ENCODE peak calls at places on chromosomes 6 and 20, in five cellular contexts. One of them, this sample, is unnamed.

GRCh38 chr6:45480697-45481415 is 103.1 kb upstream of the SUPT3H start:
- DNase-seq in GM12865: no peak
- DNase-seq in fibroblast of pulmonary artery: no peak
- DNase-seq in thyroid gland: no peak
- DNase-seq in AG04450: no peak
- DNase-seq in this sample: no peak

GRCh38 chr6:96014846-96015245 is 928 bp upstream of the FUT9 start:
- DNase-seq in GM12865: no peak
- DNase-seq in fibroblast of pulmonary artery: no peak
- DNase-seq in thyroid gland: no peak
- DNase-seq in AG04450: no peak
- DNase-seq in this sample: no peak

GRCh38 chr6:155273438-155273837 is 9.6 kb downstream of the CLDN20 start:
- DNase-seq in GM12865: no peak
- DNase-seq in fibroblast of pulmonary artery: peak; percentile 93
- DNase-seq in thyroid gland: no peak
- DNase-seq in AG04450: peak; percentile 72
- DNase-seq in this sample: no peak

GRCh38 chr6:14384175-14384949 is 266.8 kb downstream of the CD83 start:
- DNase-seq in GM12865: no peak
- DNase-seq in fibroblast of pulmonary artery: no peak
- DNase-seq in thyroid gland: no peak
- DNase-seq in AG04450: no peak
- DNase-seq in this sample: no peak

GRCh38 chr20:62336329-62336728 is 30.8 kb downstream of the LAMA5 start:
- DNase-seq in GM12865: peak; percentile 49
- DNase-seq in fibroblast of pulmonary artery: no peak
- DNase-seq in thyroid gland: no peak
- DNase-seq in AG04450: no peak
- DNase-seq in this sample: no peak

GRCh38 chr6:155201461-155202226 is 62.2 kb upstream of the CLDN20 start:
- DNase-seq in GM12865: peak; percentile 32
- DNase-seq in fibroblast of pulmonary artery: peak; percentile 68
- DNase-seq in thyroid gland: no peak
- DNase-seq in AG04450: peak; percentile 49
- DNase-seq in this sample: no peak

GRCh38 chr6:43115365-43115764 is 39.3 kb downstream of the PTK7 start:
- DNase-seq in GM12865: no peak
- DNase-seq in fibroblast of pulmonary artery: no peak
- DNase-seq in thyroid gland: no peak
- DNase-seq in AG04450: no peak
- DNase-seq in this sample: no peak

GRCh38 chr6:91438570-91438969 is 851.7 kb upstream of the MAP3K7 start:
- DNase-seq in GM12865: no peak
- DNase-seq in fibroblast of pulmonary artery: no peak
- DNase-seq in thyroid gland: no peak
- DNase-seq in AG04450: peak; percentile 37
- DNase-seq in this sample: no peak

GRCh38 chr6:168823397-168824020 is 382.5 kb downstream of the SMOC2 start:
- DNase-seq in GM12865: no peak
- DNase-seq in fibroblast of pulmonary artery: no peak
- DNase-seq in thyroid gland: no peak
- DNase-seq in AG04450: no peak
- DNase-seq in this sample: no peak

GRCh38 chr6:6851059-6851658 is 256.6 kb upstream of the RREB1 start:
- DNase-seq in GM12865: peak; percentile 12
- DNase-seq in fibroblast of pulmonary artery: peak; percentile 99
- DNase-seq in thyroid gland: peak; percentile 22
- DNase-seq in AG04450: peak; percentile 72
- DNase-seq in this sample: no peak

GRCh38 chr6:30743099-30744053 is 889 bp upstream of the FLOT1 start:
- DNase-seq in GM12865: peak; percentile 64
- DNase-seq in fibroblast of pulmonary artery: peak; percentile 44
- DNase-seq in thyroid gland: peak; percentile 19
- DNase-seq in AG04450: no peak
- DNase-seq in this sample: peak; percentile 60

GRCh38 chr6:30741789-30742315 is 635 bp downstream of the FLOT1 start:
- DNase-seq in GM12865: peak; percentile 40
- DNase-seq in fibroblast of pulmonary artery: no peak
- DNase-seq in thyroid gland: no peak
- DNase-seq in AG04450: no peak
- DNase-seq in this sample: peak; percentile 34

GRCh38 chr6:30742316-30743098 is at the start of gene FLOT1:
- DNase-seq in GM12865: peak; percentile 98
- DNase-seq in fibroblast of pulmonary artery: peak; percentile 98
- DNase-seq in thyroid gland: peak; percentile 98
- DNase-seq in AG04450: peak; percentile 84
- DNase-seq in this sample: peak; percentile 99

GRCh38 chr6:30740540-30740870 is 2.0 kb downstream of the FLOT1 start:
- DNase-seq in GM12865: no peak
- DNase-seq in fibroblast of pulmonary artery: peak; percentile 45
- DNase-seq in thyroid gland: no peak
- DNase-seq in AG04450: no peak
- DNase-seq in this sample: no peak

GRCh38 chr6:30740993-30741784 is 1.3 kb downstream of the FLOT1 start:
- DNase-seq in GM12865: peak; percentile 16
- DNase-seq in fibroblast of pulmonary artery: peak; percentile 55
- DNase-seq in thyroid gland: no peak
- DNase-seq in AG04450: no peak
- DNase-seq in this sample: peak; percentile 35
- TF ChIP-seq CTCF in GM12865: no peak
- TF ChIP-seq CTCF in fibroblast of pulmonary artery: no peak
- TF ChIP-seq CTCF in thyroid gland: no peak
- TF ChIP-seq CTCF in AG04450: no peak
- TF ChIP-seq CTCF in this sample: peak; percentile 7

GRCh38 chr6:125044667-125045066 is 82.4 kb downstream of the RNF217 start:
- DNase-seq in GM12865: no peak
- DNase-seq in fibroblast of pulmonary artery: no peak
- DNase-seq in thyroid gland: no peak
- DNase-seq in AG04450: no peak
- DNase-seq in this sample: no peak

GRCh38 chr6:125044066-125044465 is 81.8 kb downstream of the RNF217 start:
- DNase-seq in GM12865: no peak
- DNase-seq in fibroblast of pulmonary artery: no peak
- DNase-seq in thyroid gland: no peak
- DNase-seq in AG04450: no peak
- DNase-seq in this sample: no peak

GRCh38 chr6:125037826-125038225 is 75.6 kb downstream of the RNF217 start:
- DNase-seq in GM12865: no peak
- DNase-seq in fibroblast of pulmonary artery: no peak
- DNase-seq in thyroid gland: no peak
- DNase-seq in AG04450: no peak
- DNase-seq in this sample: no peak

GRCh38 chr6:125038925-125039324 is 76.7 kb downstream of the RNF217 start:
- DNase-seq in GM12865: no peak
- DNase-seq in fibroblast of pulmonary artery: no peak
- DNase-seq in thyroid gland: no peak
- DNase-seq in AG04450: no peak
- DNase-seq in this sample: no peak

DNA sequence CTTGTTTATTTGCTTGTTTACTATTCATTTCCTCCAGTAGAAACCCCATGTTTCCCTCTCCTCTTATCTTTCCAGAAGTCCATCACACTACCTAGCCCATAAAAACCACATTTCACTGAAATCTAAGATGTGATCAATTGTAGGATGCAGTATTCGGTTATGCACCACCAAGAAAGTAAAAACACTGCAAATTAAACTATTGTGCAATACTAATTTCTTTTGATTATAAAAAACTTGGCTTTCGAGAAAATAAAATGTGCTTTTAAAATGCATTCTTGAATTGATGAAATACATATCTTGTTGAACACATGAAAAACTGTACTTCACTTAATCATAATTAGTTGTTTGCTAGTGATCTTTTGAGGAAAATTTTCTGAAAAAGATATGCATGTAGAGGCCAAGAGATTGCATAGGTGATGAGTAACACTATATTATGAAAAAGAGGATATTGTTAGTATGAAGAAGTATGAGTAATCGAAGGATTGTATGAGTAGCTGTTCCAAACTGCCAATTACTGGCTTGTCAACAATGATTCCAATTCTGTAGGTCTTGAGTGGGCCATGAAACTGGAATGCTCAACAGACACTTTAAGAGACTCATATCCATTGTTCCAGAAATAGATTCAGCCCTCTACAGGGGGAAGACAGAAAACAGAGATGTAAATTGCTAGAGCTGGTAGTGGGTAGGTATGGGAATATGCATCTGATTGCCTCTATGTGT is 79.7 kb downstream of the RNF217 start:
- DNase-seq in GM12865: no peak
- DNase-seq in fibroblast of pulmonary artery: peak; percentile 27
- DNase-seq in thyroid gland: no peak
- DNase-seq in AG04450: no peak
- DNase-seq in this sample: no peak
- TF ChIP-seq CTCF in GM12865: no peak
- TF ChIP-seq CTCF in fibroblast of pulmonary artery: no peak
- TF ChIP-seq CTCF in thyroid gland: no peak
- TF ChIP-seq CTCF in AG04450: peak; percentile 15
- TF ChIP-seq CTCF in this sample: no peak

GRCh38 chr20:25296094-25297093 is 48.5 kb downstream of the PYGB start:
- DNase-seq in GM12865: peak; percentile 69
- DNase-seq in fibroblast of pulmonary artery: no peak
- DNase-seq in thyroid gland: peak; percentile 31
- DNase-seq in AG04450: no peak
- DNase-seq in this sample: peak; percentile 51
- TF ChIP-seq CTCF in GM12865: peak; percentile 43
- TF ChIP-seq CTCF in fibroblast of pulmonary artery: peak; percentile 35
- TF ChIP-seq CTCF in thyroid gland: no peak
- TF ChIP-seq CTCF in AG04450: peak; percentile 46
- TF ChIP-seq CTCF in this sample: peak; percentile 39

DNA sequence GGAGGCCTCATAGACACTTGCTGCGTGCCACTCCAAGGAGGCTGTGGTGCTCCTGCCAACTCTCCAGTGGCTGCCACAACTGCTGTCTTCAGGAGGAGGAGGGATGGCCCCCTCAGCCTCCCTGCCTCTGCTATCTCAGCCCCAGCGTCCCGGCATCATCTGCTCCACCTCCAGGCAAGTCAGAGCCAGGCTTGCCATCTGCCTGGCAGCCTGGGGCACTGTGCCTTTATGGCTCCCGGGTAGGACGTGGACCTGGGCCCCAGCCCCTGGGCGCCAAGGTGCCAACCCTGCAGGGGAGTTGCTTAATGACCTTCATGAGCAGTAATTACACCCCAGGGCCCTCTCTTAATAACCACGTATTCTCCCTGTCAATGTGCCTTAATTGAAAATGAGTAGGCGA is 122.1 kb upstream of the MLN start:
- DNase-seq in GM12865: no peak
- DNase-seq in fibroblast of pulmonary artery: no peak
- DNase-seq in thyroid gland: no peak
- DNase-seq in AG04450: no peak
- DNase-seq in this sample: no peak
- TF ChIP-seq CTCF in GM12865: no peak
- TF ChIP-seq CTCF in fibroblast of pulmonary artery: no peak
- TF ChIP-seq CTCF in thyroid gland: no peak
- TF ChIP-seq CTCF in AG04450: no peak
- TF ChIP-seq CTCF in this sample: no peak